ENCODE peak calls at places on chromosome 22, in ten cellular contexts. R, M, S, Q, A, C, P, F, J and G are unnamed samples.

GRCh38 chr22:50138988-50139387 is 31.5 kb upstream of the PANX2 start:
- DNase-seq in Q (no peak), F (no peak), S (no peak), M (no peak), C (no peak), P (no peak), A (no peak), R (no peak), J (no peak), G (no peak)

GRCh38 chr22:36267058-36267457 is 14.1 kb downstream of the APOL1 start:
- DNase-seq in M (no peak), A (no peak), S (no peak), P (no peak), R (no peak), Q (no peak), F (no peak), J (no peak), C (no peak), G (no peak)

GRCh38 chr22:27913162-27913741 is 5.8 kb downstream of the PITPNB start:
- DNase-seq in Q (peak), A (no peak), C (no peak), P (no peak), M (peak), J (no peak), F (no peak), S (no peak), R (no peak), G (no peak)

GRCh38 chr22:36585841-36586240 is 56.9 kb upstream of the EIF3D start:
- DNase-seq in P (no peak), J (no peak), A (no peak), R (no peak), M (no peak), C (no peak), F (no peak), Q (no peak), S (peak), G (no peak)

GRCh38 chr22:45320326-45320976 is 10.7 kb downstream of the FAM118A start:
- DNase-seq in M (no peak), F (no peak), C (no peak), J (no peak), R (no peak), S (no peak), P (no peak), A (no peak), Q (peak), G (no peak)

GRCh38 chr22:24953294-24954113 is 988 bp downstream of the KIAA1671 start:
- DNase-seq in P (peak), R (peak), S (no peak), A (peak), C (no peak), J (peak), M (no peak), F (no peak), Q (no peak), G (no peak)

GRCh38 chr22:20748820-20749428 is 25.0 kb upstream of the SERPIND1 start:
- DNase-seq in A (no peak), C (peak), J (no peak), Q (peak), R (peak), S (no peak), M (no peak), P (no peak), F (no peak), G (no peak)

GRCh38 chr22:37044634-37045625 is 6.6 kb upstream of the KCTD17 start:
- DNase-seq in R (no peak), A (no peak), S (no peak), J (no peak), Q (peak), M (no peak), F (no peak), P (no peak), C (no peak), G (no peak)

GRCh38 chr22:45218974-45219373 is 21.7 kb downstream of the KIAA0930 start:
- DNase-seq in P (no peak), R (no peak), C (no peak), A (no peak), Q (no peak), S (no peak), F (no peak), M (peak), J (no peak), G (no peak)

GRCh38 chr22:25898707-25899365 is 156.8 kb downstream of the MYO18B start:
- DNase-seq in A (no peak), Q (no peak), R (no peak), M (no peak), C (no peak), P (no peak), S (peak), F (peak), J (no peak), G (peak)

GRCh38 chr22:50672471-50673230 is at the start of gene SHANK3:
- DNase-seq in M (no peak), A (no peak), S (no peak), R (no peak), P (no peak), C (no peak), F (no peak), Q (no peak), J (peak), G (no peak)

GRCh38 chr22:36233796-36234195 is 5.5 kb downstream of the APOL2 start:
- DNase-seq in C (no peak), F (no peak), S (peak), P (no peak), A (no peak), M (no peak), Q (no peak), J (no peak), R (no peak), G (no peak)

GRCh38 chr22:19877626-19878339 is 23.1 kb upstream of the GNB1L start:
- DNase-seq in P (no peak), R (no peak), M (peak), S (no peak), C (no peak), F (peak), Q (peak), J (peak), A (no peak), G (no peak)

GRCh38 chr22:18110944-18111758 is 542 bp downstream of the TUBA8 start:
- DNase-seq in P (no peak), A (no peak), J (no peak), S (no peak), M (no peak), Q (no peak), R (no peak), F (peak), C (no peak), G (no peak)

GRCh38 chr22:37467556-37467955 is 18.6 kb downstream of the MFNG start:
- DNase-seq in Q (no peak), F (no peak), P (no peak), R (no peak), M (no peak), C (no peak), S (no peak), A (no peak), J (no peak), G (no peak)

GRCh38 chr22:48819991-48820390 is 1007.7 kb downstream of the BRD1 start:
- DNase-seq in P (no peak), Q (no peak), R (no peak), M (no peak), A (no peak), F (no peak), J (no peak), S (no peak), C (no peak), G (no peak)

GRCh38 chr22:45091254-45091854 is 72.4 kb upstream of the NUP50 start:
- DNase-seq in S (no peak), A (no peak), J (no peak), F (no peak), M (no peak), Q (no peak), C (no peak), P (no peak), R (peak), G (no peak)

GRCh38 chr22:39414886-39415285 is 15.3 kb downstream of the TAB1 start:
- DNase-seq in J (no peak), M (no peak), F (no peak), Q (no peak), S (no peak), A (no peak), P (no peak), C (no peak), R (no peak), G (no peak)

GRCh38 chr22:44229331-44229730 is 48.6 kb downstream of the PARVG start:
- DNase-seq in J (no peak), R (no peak), S (no peak), A (no peak), M (no peak), C (no peak), F (no peak), Q (no peak), P (no peak), G (no peak)

GRCh38 chr22:46031965-46032851 is 55.2 kb upstream of the WNT7B start:
- DNase-seq in Q (no peak), M (no peak), C (no peak), F (peak), R (no peak), A (no peak), J (peak), P (peak), S (no peak), G (no peak)

GRCh38 chr22:20083891-20084546 is 4.0 kb downstream of the DGCR8 start:
- DNase-seq in C (no peak), R (no peak), F (no peak), A (no peak), P (no peak), M (no peak), J (no peak), S (no peak), Q (no peak), G (no peak)

GRCh38 chr22:35043251-35043931 is 22.6 kb upstream of the ISX start:
- DNase-seq in F (peak), M (no peak), S (no peak), J (no peak), P (no peak), Q (no peak), R (no peak), A (no peak), C (peak), G (no peak)
- TF ChIP-seq CTCF in F (no peak), M (peak), S (peak), J (no peak), P (no peak), Q (peak), R (peak), A (no peak), C (peak), G (no peak)

DNA sequence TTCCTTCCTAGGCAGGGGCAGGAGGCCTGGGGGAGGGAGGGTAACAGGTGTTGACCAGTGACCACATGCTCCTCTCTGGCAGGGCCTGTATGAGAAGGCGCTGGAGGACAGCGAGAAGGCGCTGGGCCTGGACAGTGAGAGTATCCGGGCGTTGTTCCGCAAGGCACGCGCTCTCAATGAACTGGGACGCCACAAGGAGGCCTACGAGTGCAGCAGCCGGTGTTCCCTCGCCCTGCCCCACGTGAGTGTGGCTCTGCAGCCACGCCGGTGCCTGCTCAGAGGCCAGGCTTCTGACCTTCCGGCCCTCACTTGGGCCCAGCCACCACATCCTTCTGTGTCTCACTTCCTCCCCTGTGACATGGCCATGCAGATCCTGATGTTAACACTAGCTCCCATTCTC is 25.8 kb downstream of the ZC3H7B start:
- DNase-seq in F (no peak), Q (no peak), S (no peak), M (no peak), P (no peak), C (no peak), J (no peak), A (no peak), R (no peak), G (no peak)
- TF ChIP-seq CTCF in F (no peak), Q (no peak), S (no peak), M (peak), P (no peak), C (no peak), J (no peak), A (no peak), R (no peak), G (no peak)

GRCh38 chr22:22210889-22211833 is 33.4 kb upstream of the VPREB1 start:
- DNase-seq in F (no peak), A (no peak), R (no peak), J (no peak), M (no peak), S (no peak), P (no peak), Q (no peak), C (no peak), G (no peak)

GRCh38 chr22:22210375-22210774 is 34.2 kb upstream of the VPREB1 start:
- DNase-seq in S (no peak), Q (peak), P (no peak), C (peak), F (no peak), R (no peak), J (no peak), A (no peak), M (peak), G (no peak)

GRCh38 chr22:22208657-22209056 is 35.9 kb upstream of the VPREB1 start:
- DNase-seq in J (no peak), S (no peak), A (no peak), R (no peak), P (no peak), Q (no peak), C (no peak), F (no peak), M (no peak), G (no peak)

GRCh38 chr22:22203048-22203971 is 41.3 kb upstream of the VPREB1 start:
- DNase-seq in M (no peak), P (no peak), A (no peak), S (no peak), C (no peak), F (peak), R (no peak), J (no peak), Q (no peak), G (no peak)

DNA sequence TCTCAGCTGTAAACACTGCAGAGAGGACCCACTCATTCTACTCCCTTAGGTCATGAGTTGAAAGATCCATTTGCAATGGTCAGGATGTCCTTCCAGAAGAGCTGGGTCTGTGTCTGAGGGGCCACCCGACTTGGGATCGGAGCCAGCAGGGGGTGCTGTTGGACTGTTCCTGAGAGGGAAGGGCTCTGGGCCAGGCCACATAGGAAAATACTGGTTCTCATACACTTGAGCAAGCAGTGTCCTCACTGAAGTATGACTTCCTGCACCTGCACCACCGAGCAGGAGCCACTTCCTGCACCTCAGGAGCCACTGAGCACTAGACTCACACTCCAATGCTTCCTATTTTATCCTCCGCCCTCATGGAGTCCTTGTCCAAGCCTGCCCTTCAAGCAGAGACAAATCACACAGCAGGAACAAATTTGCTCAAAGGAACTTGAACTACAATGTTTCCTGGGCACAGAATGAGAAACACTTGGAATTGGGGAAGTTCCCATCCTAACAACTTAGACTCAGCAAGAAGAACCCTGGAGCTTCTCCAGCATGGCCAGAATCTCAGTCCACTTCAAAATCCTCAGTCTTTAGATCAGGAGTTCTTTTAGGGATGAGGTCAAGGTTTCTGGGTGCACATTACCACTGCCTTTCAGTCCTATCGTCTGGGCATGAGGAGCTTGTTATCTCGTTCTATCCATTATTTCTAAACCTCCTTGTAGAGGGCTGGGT is 36.6 kb upstream of the VPREB1 start:
- DNase-seq in P (no peak), R (peak), C (peak), M (peak), J (no peak), Q (peak), F (peak), A (peak), S (peak), G (no peak)
- TF ChIP-seq CTCF in P (no peak), R (peak), C (peak), M (peak), J (no peak), Q (peak), F (peak), A (peak), S (peak), G (peak)

GRCh38 chr22:42930810-42931420 is 73.8 kb upstream of the ARFGAP3 start:
- DNase-seq in A (no peak), R (no peak), S (no peak), C (no peak), P (no peak), J (no peak), F (no peak), M (peak), Q (no peak), G (no peak)
- TF ChIP-seq CTCF in A (no peak), R (no peak), S (peak), C (no peak), P (no peak), J (no peak), F (no peak), M (peak), Q (peak), G (no peak)

DNA sequence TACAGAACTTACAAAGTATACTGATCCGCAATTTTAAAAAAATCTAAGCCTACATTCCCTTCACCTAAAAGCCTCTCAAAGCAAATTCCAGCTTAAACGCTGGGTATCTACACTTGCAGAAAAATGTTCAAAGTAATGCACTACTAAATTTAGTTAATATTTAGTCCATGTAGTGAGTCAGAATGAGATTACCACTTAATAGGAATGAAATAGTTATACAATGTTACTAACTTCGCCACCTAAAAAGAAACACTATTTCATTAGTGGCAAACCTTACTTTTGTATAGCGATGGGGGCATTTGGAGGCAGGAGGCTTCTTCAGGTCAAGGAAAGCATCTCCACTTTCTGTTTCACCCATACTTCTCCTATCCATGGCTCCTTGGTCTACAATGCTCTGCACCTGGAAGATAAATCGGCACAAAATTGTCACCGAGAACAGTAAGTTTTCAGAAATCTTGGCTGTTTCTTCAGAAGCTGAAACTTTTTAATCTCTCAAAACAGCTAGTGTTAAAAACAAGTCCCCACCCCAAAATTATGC is 1.2 kb downstream of the EIF4ENIF1 start:
- DNase-seq in Q (no peak), F (no peak), C (peak), R (no peak), P (no peak), J (no peak), M (no peak), S (no peak), A (no peak), G (no peak)
- TF ChIP-seq CTCF in Q (no peak), F (no peak), C (no peak), R (no peak), P (no peak), J (no peak), M (no peak), S (no peak), A (no peak), G (no peak)

GRCh38 chr22:29481265-29482000 is 1.4 kb downstream of the NEFH start:
- DNase-seq in Q (no peak), A (peak), R (no peak), P (peak), J (no peak), M (no peak), F (peak), C (no peak), S (peak), G (no peak)

GRCh38 chr22:29480262-29480511 is 169 bp downstream of the NEFH start:
- DNase-seq in F (no peak), P (no peak), C (no peak), S (no peak), J (no peak), M (no peak), A (no peak), R (no peak), Q (no peak), G (no peak)

GRCh38 chr22:29482253-29482652 is 2.2 kb downstream of the NEFH start:
- DNase-seq in R (no peak), F (no peak), J (no peak), S (no peak), C (no peak), M (no peak), P (peak), Q (no peak), A (no peak), G (no peak)

GRCh38 chr22:29479417-29480261 is at the start of gene NEFH:
- DNase-seq in P (peak), Q (no peak), R (no peak), J (no peak), M (no peak), A (peak), C (no peak), S (peak), F (peak), G (no peak)

GRCh38 chr22:29480512-29481264 is 670 bp downstream of the NEFH start:
- DNase-seq in Q (peak), F (peak), A (peak), S (peak), M (no peak), J (no peak), R (no peak), P (peak), C (no peak), G (no peak)
- TF ChIP-seq CTCF in Q (no peak), F (no peak), A (peak), S (peak), M (no peak), J (no peak), R (no peak), P (no peak), C (no peak), G (no peak)